ENCODE peak calls at places on chromosomes 7 and 10, in four cellular contexts. A is lung, C is hepatocyte, W is endodermal cell. L is an unnamed sample.

GRCh38 chr10:82497451-82497850 is 622.5 kb downstream of the NRG3 start:
- DNase-seq in A (no peak), C (no peak), W (no peak), L (no peak)

GRCh38 chr10:132111871-132112341 is 46.2 kb downstream of the JAKMIP3 start:
- DNase-seq in C (no peak), W (no peak), A (no peak), L (peak; percentile 61)

GRCh38 chr7:29281782-29282541 is 87.4 kb downstream of the CHN2 start:
- DNase-seq in A (no peak), W (no peak), C (peak; percentile 86), L (no peak)

GRCh38 chr10:472241-472910 is 217.1 kb downstream of the DIP2C start:
- DNase-seq in C (no peak), A (no peak), W (peak; percentile 68), L (no peak)

GRCh38 chr7:108415821-108416536 is 40.3 kb downstream of the NRCAM start:
- DNase-seq in W (no peak), C (no peak), A (no peak), L (no peak)

GRCh38 chr7:135716677-135717238 is 11.2 kb downstream of the SLC13A4 start:
- DNase-seq in A (no peak), C (no peak), W (no peak), L (no peak)

GRCh38 chr7:134669388-134669787 is 22.7 kb downstream of the BPGM start:
- DNase-seq in W (no peak), A (no peak), C (no peak), L (no peak)

GRCh38 chr7:155804897-155805825 is 7.1 kb downstream of the SHH start:
- DNase-seq in W (peak; percentile 95), C (peak; percentile 81), A (no peak), L (no peak)

GRCh38 chr7:51786284-51786683 is 469.7 kb upstream of the COBL start:
- DNase-seq in A (no peak), C (no peak), W (no peak), L (no peak)

GRCh38 chr10:60950312-60950711 is 6.3 kb upstream of the RHOBTB1 start:
- DNase-seq in W (no peak), A (no peak), C (no peak), L (no peak)

GRCh38 chr10:102004376-102004775 is 51.6 kb downstream of the ARMH3 start:
- DNase-seq in A (no peak), C (no peak), W (no peak), L (no peak)

GRCh38 chr10:101995451-101996063 is 60.4 kb downstream of the ARMH3 start:
- DNase-seq in A (no peak), C (no peak), W (no peak), L (no peak)

GRCh38 chr10:102003541-102003940 is 52.4 kb downstream of the ARMH3 start:
- DNase-seq in C (no peak), A (no peak), W (no peak), L (no peak)

GRCh38 chr10:101997803-101998202 is 58.2 kb downstream of the ARMH3 start:
- DNase-seq in C (no peak), W (no peak), A (no peak), L (no peak)

GRCh38 chr10:102001435-102002068 is 54.4 kb downstream of the ARMH3 start:
- DNase-seq in W (no peak), A (no peak), C (no peak), L (no peak)
- TF ChIP-seq CTCF in W (no peak), A (no peak), C (no peak), L (no peak)

DNA sequence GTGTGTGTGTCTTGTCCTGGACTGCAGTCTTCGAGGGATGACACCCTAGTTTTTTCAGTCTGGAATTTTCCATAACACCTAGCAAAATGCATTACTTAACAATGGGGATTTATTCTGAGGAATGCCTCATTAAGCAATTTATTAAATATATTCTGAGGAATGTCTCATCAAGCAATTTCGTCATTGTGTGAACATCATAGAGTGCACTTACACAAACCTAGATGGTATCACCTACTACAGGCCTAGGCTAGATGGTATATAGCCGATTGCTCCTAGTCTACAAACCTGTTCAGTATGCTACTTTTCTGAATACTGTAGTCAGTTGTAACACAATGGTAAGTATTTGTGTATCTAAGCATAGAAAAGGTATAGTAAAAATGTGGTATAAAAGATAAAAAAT is 1.1 kb upstream of the STEAP4 start:
- DNase-seq in C (no peak), W (no peak), A (no peak), L (no peak)
- H3K4me3 ChIP-seq in C (no peak overlapping the region), W (no peak overlapping the region), A (no peak overlapping the region), L (no peak overlapping the region)

GRCh38 chr10:79406683-79407396 is 38.6 kb downstream of the ZCCHC24 start:
- DNase-seq in A (no peak), W (peak; percentile 46), C (no peak), L (no peak)
- H3K4me1 ChIP-seq in A (peaks cover 51% of the 10 kb centered on the region), W (peaks cover 9% of the 10 kb centered on the region), C (peaks cover 79% of the 10 kb centered on the region), L (peaks cover 76% of the 10 kb centered on the region)

GRCh38 chr7:47085491-47086275 is 496.2 kb downstream of the TNS3 start:
- DNase-seq in W (no peak), C (no peak), A (no peak), L (no peak)

GRCh38 chr7:47089068-47089417 is 492.9 kb downstream of the TNS3 start:
- DNase-seq in W (no peak), A (no peak), C (no peak), L (no peak)

GRCh38 chr7:47087866-47088265 is 494.0 kb downstream of the TNS3 start:
- DNase-seq in C (no peak), W (no peak), A (no peak), L (no peak)

GRCh38 chr7:47091141-47091540 is 490.8 kb downstream of the TNS3 start:
- DNase-seq in A (no peak), C (no peak), W (no peak), L (no peak)

DNA sequence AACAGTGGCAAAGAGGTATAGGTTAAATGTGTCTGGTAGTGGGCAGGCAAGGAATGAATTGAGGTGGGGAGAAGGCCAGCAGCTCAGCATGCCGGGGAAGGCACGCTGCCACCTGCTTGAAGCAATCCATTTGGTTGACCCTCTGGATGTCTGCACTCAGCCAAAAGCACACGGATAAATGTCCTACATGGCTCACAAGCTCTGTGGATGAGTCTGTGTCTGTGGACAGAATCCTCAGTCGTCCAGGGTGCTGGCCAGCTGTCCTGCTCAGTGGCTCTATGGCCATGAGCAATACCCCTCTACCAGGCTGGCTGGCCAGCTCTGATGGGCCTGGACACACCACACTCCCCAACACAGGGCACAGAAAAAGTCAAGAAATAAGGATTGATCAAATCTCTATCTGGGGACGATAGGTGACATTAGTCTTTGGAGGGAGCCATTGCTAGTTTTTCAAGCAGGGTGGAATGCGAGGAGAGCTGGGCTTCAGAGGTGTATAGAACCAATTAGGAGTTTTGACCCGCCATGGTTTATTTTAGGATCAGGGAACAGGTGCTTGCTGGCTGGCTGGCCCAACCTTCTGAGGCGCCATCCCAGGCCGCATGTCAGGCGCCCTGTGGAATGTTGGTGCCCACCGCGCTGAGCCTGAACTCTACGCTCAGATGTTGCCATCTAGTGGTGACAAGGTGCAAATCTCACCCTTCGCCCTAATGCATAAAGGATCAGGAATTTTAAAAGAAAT is 493.4 kb downstream of the TNS3 start:
- DNase-seq in C (peak; percentile 82), W (peak; percentile 84), A (peak; percentile 43), L (peak; percentile 58)
- TF ChIP-seq CTCF in C (peak; percentile 97), W (peak; percentile 95), A (peak; percentile 82), L (peak; percentile 84)

GRCh38 chr7:128938524-128939074 is 872 bp downstream of the IRF5 start:
- DNase-seq in A (no peak), W (peak; percentile 65), C (no peak), L (no peak)

GRCh38 chr7:128937271-128937646 is 468 bp upstream of the IRF5 start:
- DNase-seq in W (peak; percentile 53), C (no peak), A (no peak), L (no peak)

GRCh38 chr7:128937647-128938523 is at the start of gene IRF5:
- DNase-seq in A (peak; percentile 59), W (peak; percentile 81), C (peak; percentile 60), L (no peak)

GRCh38 chr7:128934361-128935352 is 3.1 kb upstream of the IRF5 start:
- DNase-seq in C (no peak), W (no peak), A (no peak), L (no peak)

GRCh38 chr7:128936798-128937197 is 929 bp upstream of the IRF5 start:
- DNase-seq in C (no peak), W (no peak), A (no peak), L (no peak)
- H3K4me3 ChIP-seq in C (no peak overlapping the region), W (no peak overlapping the region), A (no peak overlapping the region), L (no peak overlapping the region)